ENCODE peak calls at places on chromosomes 12 and 14, in six cellular contexts. U is AG04450, G is left ventricle myocardium inferior, R is aorta, H is GM23248, M is H9. P is an unnamed sample.

GRCh38 chr14:68451676-68452387 is 341.0 kb downstream of the ZFP36L1 start:
- DNase-seq in U (no peak), G (no peak), R (no peak), H (peak), M (no peak), P (no peak)

GRCh38 chr14:96979611-96980074 is 182.5 kb downstream of the VRK1 start:
- DNase-seq in U (no peak), G (no peak), R (no peak), H (no peak), M (no peak), P (no peak)

GRCh38 chr14:28780843-28781503 is 14.4 kb downstream of the FOXG1 start:
- DNase-seq in U (no peak), G (no peak), R (no peak), H (no peak), M (peak), P (no peak)

GRCh38 chr14:68939893-68940613 is 39.0 kb downstream of the ACTN1 start:
- DNase-seq in U (peak), G (peak), R (peak), H (peak), M (no peak), P (peak)

GRCh38 chr14:47194051-47194450 is 481.4 kb downstream of the MDGA2 start:
- DNase-seq in U (no peak), G (no peak), R (no peak), H (peak), M (no peak), P (no peak)

GRCh38 chr12:15751741-15752140 is 37.4 kb downstream of the EPS8 start:
- DNase-seq in U (no peak), G (no peak), R (no peak), H (no peak), M (no peak), P (no peak)

GRCh38 chr12:125340791-125341190 is 275.6 kb downstream of the AACS start:
- DNase-seq in U (no peak), G (peak), R (no peak), H (peak), M (no peak), P (peak)

GRCh38 chr14:87811246-87811645 is 181.7 kb downstream of the GALC start:
- DNase-seq in U (no peak), G (no peak), R (no peak), H (no peak), M (no peak), P (no peak)

GRCh38 chr14:75334191-75335051 is 55.8 kb downstream of the FOS start:
- DNase-seq in U (no peak), G (peak), R (no peak), H (peak), M (no peak), P (no peak)

GRCh38 chr12:86914716-86915115 is 658.5 kb upstream of the MGAT4C start:
- DNase-seq in U (peak), G (no peak), R (no peak), H (peak), M (no peak), P (peak)

GRCh38 chr12:30989754-30990153 is 63.2 kb downstream of the TSPAN11 start:
- DNase-seq in U (no peak), G (peak), R (no peak), H (peak), M (peak), P (no peak)

GRCh38 chr12:51323966-51324895 is at the start of gene BIN2:
- DNase-seq in U (no peak), G (peak), R (peak), H (no peak), M (no peak), P (no peak)

GRCh38 chr12:45433441-45433868 is 217.6 kb downstream of the ANO6 start:
- DNase-seq in U (no peak), G (no peak), R (no peak), H (no peak), M (peak), P (no peak)

GRCh38 chr12:131612092-131612755 is 98.7 kb upstream of the SFSWAP start:
- DNase-seq in U (no peak), G (no peak), R (no peak), H (no peak), M (no peak), P (no peak)

GRCh38 chr12:89216141-89216952 is 136.0 kb downstream of the DUSP6 start:
- DNase-seq in U (no peak), G (no peak), R (no peak), H (no peak), M (no peak), P (no peak)

GRCh38 chr14:65958664-65959562 is 527.3 kb upstream of the CCDC196 start:
- DNase-seq in U (no peak), G (no peak), R (no peak), H (peak), M (no peak), P (no peak)

GRCh38 chr12:3132636-3133409 is 55.6 kb downstream of the TSPAN9 start:
- DNase-seq in U (peak), G (peak), R (peak), H (peak), M (peak), P (no peak)

GRCh38 chr12:42299392-42300308 is 26.2 kb downstream of the ZCRB1 start:
- DNase-seq in U (peak), G (no peak), R (no peak), H (peak), M (no peak), P (peak)

GRCh38 chr14:68283378-68284123 is 464.0 kb downstream of the RAD51B start:
- DNase-seq in U (no peak), G (peak), R (peak), H (no peak), M (no peak), P (no peak)

GRCh38 chr12:21892341-21892740 is 48.9 kb downstream of the ABCC9 start:
- DNase-seq in U (no peak), G (no peak), R (no peak), H (no peak), M (no peak), P (no peak)
- H3K27ac ChIP-seq in U (no peak), G (peak), R (peak), H (no peak), M (no peak), P (no peak)

GRCh38 chr12:113469224-113469652 is 2.4 kb downstream of the LHX5 start:
- DNase-seq in U (no peak), G (no peak), R (no peak), H (no peak), M (no peak), P (no peak)

GRCh38 chr12:113469893-113470743 is 1.6 kb downstream of the LHX5 start:
- DNase-seq in U (no peak), G (no peak), R (no peak), H (no peak), M (peak), P (no peak)

GRCh38 chr12:113472191-113473190 is 820 bp upstream of the LHX5 start:
- DNase-seq in U (no peak), G (no peak), R (no peak), H (no peak), M (peak), P (no peak)

GRCh38 chr12:113471619-113472171 is at the start of gene LHX5:
- DNase-seq in U (no peak), G (no peak), R (no peak), H (peak), M (peak), P (no peak)

DNA sequence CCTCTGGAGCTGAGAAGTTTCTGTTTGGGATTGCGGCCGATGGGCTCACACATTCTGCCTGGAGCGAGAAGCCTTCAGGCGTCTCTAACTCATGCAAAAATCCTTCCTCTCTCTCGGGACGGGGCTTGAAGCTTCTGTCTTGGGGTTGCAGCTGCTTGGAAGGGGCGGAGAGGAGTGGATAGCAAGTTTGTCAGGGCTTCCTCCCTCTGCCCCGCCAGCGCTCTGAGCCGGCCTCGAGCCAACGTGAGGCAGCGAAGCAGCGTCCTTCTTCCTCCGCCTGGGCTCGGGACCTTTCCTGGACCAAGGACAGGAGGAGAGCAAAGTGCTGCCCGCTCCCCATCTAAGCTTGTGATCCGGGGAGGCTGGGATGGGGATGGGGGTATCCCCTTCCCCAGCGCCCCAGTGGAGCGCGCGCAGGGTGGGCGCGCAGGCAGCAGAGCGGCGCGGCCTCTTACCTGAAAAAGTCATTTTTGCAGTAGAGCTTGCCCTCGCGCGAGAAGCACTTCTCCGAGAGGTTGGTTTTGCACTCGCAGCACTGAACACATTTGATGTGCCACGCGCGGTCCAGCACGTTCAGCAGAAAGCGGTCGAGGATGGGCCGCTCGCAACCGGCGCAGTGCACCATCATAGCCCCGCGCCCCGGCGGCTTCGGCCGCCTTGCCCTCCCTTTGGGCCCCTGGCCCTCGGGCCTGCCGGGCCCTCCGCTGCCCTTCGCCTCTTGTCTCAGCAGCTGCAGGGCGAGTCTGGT is 626 bp downstream of the LHX5 start:
- DNase-seq in U (no peak), G (no peak), R (no peak), H (no peak), M (peak), P (no peak)
- H3K27ac ChIP-seq in U (no peak), G (no peak), R (no peak), H (no peak), M (no peak), P (no peak)

DNA sequence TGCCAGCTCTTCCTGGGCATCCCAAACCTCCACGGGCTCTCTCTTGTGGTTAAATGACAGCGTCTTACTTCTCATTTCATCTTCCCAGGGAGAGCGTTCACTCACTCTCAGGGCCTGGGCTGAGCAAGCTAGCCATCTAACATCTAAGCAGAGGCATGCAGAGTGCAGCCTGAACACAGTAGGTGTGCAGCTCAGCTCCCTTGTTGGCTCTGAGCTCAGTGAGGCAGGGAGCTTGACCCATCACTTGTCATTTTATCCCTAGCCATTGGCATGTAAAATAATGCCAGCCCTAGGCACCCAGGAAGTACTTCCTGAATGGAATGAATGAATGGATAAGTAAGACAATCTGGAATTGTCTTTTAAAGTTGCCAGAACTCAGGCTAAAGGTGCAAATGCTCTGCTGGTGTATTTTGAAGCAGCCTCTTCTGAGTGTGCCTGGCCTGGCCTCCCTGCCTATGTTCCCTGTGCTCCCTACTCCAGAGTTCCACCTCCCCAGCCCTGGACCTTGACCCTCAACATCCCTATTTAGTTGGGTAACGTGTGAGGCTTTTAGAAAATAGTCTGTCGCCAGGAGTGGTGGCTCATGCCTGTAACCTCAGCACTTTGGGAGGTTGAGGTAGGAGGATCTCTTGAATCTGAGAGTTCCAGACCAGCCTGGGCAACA is 9.5 kb upstream of the MEG3 start:
- DNase-seq in U (no peak), G (no peak), R (peak), H (no peak), M (no peak), P (no peak)
- H3K27ac ChIP-seq in U (peak), G (no peak), R (no peak), H (no peak), M (no peak), P (no peak)

DNA sequence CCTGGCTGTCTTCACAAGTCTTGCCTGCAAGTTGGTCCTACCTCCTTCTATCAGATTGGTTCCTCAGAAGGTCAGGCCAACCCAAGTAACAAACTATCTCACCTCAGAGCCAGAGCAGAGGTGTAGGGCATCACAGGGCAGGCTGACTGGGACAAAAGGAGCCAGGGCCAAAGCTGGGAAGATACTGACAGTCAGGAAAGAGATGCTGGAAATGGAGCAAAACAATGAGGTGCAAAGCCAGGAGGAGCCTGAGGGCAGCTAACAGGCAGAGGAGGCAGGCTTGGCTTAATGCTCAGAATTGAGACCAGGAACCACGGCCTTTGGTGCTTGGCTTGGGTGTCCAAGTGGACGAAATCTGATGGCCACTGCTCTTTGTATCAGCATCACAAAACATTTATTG is 68.4 kb upstream of the PNMA1 start:
- DNase-seq in U (no peak), G (no peak), R (peak), H (no peak), M (peak), P (no peak)
- H3K27ac ChIP-seq in U (no peak), G (peak), R (no peak), H (no peak), M (no peak), P (no peak)

GRCh38 chr12:93904124-93904523 is 226.9 kb downstream of the CRADD start:
- DNase-seq in U (no peak), G (no peak), R (no peak), H (no peak), M (no peak), P (no peak)
- H3K27ac ChIP-seq in U (no peak), G (no peak), R (no peak), H (no peak), M (no peak), P (no peak)